ENCODE peak calls at places on chromosomes 4 and X, in ten cellular contexts. G, D, H, I, N, Q, B, U, T and C are unnamed samples.

GRCh38 chrX:46255066-46255465 is 290.2 kb downstream of the ZNF674 start:
- DNase-seq in G (no peak), D (no peak), H (no peak), I (no peak), N (no peak), Q (no peak), B (no peak), U (no peak), T (no peak), C (no peak)

GRCh38 chr4:84878090-84878489 is 88.4 kb downstream of the WDFY3 start:
- DNase-seq in G (no peak), D (no peak), H (peak; percentile 91), I (no peak), N (no peak), Q (no peak), B (no peak), U (peak; percentile 89), T (no peak), C (no peak)

GRCh38 chr4:3821580-3822229 is 55.5 kb downstream of the ADRA2C start:
- DNase-seq in G (peak; percentile 15), D (no peak), H (no peak), I (no peak), N (no peak), Q (no peak), B (no peak), U (no peak), T (no peak), C (no peak)

GRCh38 chr4:13313856-13314255 is 170.3 kb downstream of the RAB28 start:
- DNase-seq in G (no peak), D (no peak), H (no peak), I (no peak), N (no peak), Q (no peak), B (peak; percentile 75), U (no peak), T (no peak), C (no peak)

GRCh38 chr4:116489739-116490138 is 595.6 kb downstream of the TRAM1L1 start:
- DNase-seq in G (no peak), D (no peak), H (no peak), I (no peak), N (no peak), Q (no peak), B (no peak), U (no peak), T (no peak), C (no peak)

GRCh38 chrX:101176439-101176838 is 43.1 kb upstream of the DRP2 start:
- DNase-seq in G (no peak), D (no peak), H (no peak), I (no peak), N (no peak), Q (no peak), B (no peak), U (no peak), T (no peak), C (no peak)

GRCh38 chrX:16825306-16826035 is 39.2 kb downstream of the TXLNG start:
- DNase-seq in G (no peak), D (no peak), H (peak; percentile 91), I (no peak), N (no peak), Q (no peak), B (no peak), U (peak; percentile 42), T (no peak), C (no peak)

GRCh38 chr4:80199004-80199579 is 1.8 kb downstream of the PRDM8 start:
- DNase-seq in G (no peak), D (no peak), H (no peak), I (no peak), N (no peak), Q (no peak), B (no peak), U (no peak), T (no peak), C (no peak)

GRCh38 chr4:126969781-126970180 is 663.0 kb upstream of the INTU start:
- DNase-seq in G (no peak), D (no peak), H (no peak), I (no peak), N (no peak), Q (no peak), B (no peak), U (no peak), T (no peak), C (no peak)

GRCh38 chrX:17590892-17591740 is 146.2 kb upstream of the SCML1 start:
- DNase-seq in G (peak; percentile 44), D (peak; percentile 65), H (peak; percentile 0), I (peak; percentile 57), N (no peak), Q (peak; percentile 21), B (peak; percentile 65), U (peak; percentile 80), T (no peak), C (no peak)

GRCh38 chr4:118755438-118756226 is 70.4 kb downstream of the METTL14 start:
- DNase-seq in G (no peak), D (no peak), H (no peak), I (no peak), N (no peak), Q (no peak), B (no peak), U (no peak), T (no peak), C (no peak)

GRCh38 chr4:158171456-158171790 is 1.4 kb downstream of the GASK1B start:
- DNase-seq in G (no peak), D (no peak), H (no peak), I (no peak), N (no peak), Q (no peak), B (no peak), U (no peak), T (no peak), C (no peak)

GRCh38 chrX:94743478-94743877 is 1069.5 kb downstream of the FAM133A start:
- DNase-seq in G (no peak), D (no peak), H (no peak), I (no peak), N (no peak), Q (no peak), B (no peak), U (no peak), T (no peak), C (no peak)

GRCh38 chr4:166838975-166839614 is 395.2 kb downstream of the SPOCK3 start:
- DNase-seq in G (no peak), D (no peak), H (no peak), I (no peak), N (no peak), Q (no peak), B (no peak), U (no peak), T (no peak), C (no peak)

GRCh38 chr4:103496800-103497199 is 223.0 kb downstream of the TACR3 start:
- DNase-seq in G (no peak), D (no peak), H (no peak), I (no peak), N (no peak), Q (no peak), B (no peak), U (no peak), T (no peak), C (no peak)

GRCh38 chr4:76611611-76612010 is 176.6 kb downstream of the SHROOM3 start:
- DNase-seq in G (peak; percentile 43), D (no peak), H (no peak), I (no peak), N (no peak), Q (no peak), B (no peak), U (peak; percentile 68), T (no peak), C (no peak)

GRCh38 chr4:9762823-9763475 is 18.5 kb upstream of the DRD5 start:
- DNase-seq in G (peak; percentile 36), D (peak; percentile 46), H (peak; percentile 5), I (peak; percentile 38), N (no peak), Q (peak; percentile 7), B (peak; percentile 70), U (peak; percentile 55), T (no peak), C (no peak)

GRCh38 chr4:102180080-102180479 is 165.2 kb downstream of the SLC39A8 start:
- DNase-seq in G (no peak), D (no peak), H (peak; percentile 68), I (no peak), N (no peak), Q (no peak), B (no peak), U (no peak), T (no peak), C (no peak)

GRCh38 chr4:7192252-7193039 is at the start of gene SORCS2:
- DNase-seq in G (peak; percentile 70), D (peak; percentile 89), H (peak; percentile 17), I (no peak), N (no peak), Q (peak; percentile 59), B (peak; percentile 73), U (peak; percentile 39), T (no peak), C (no peak)

GRCh38 chr4:48546336-48546735 is 56.3 kb downstream of the ZAR1 start:
- DNase-seq in G (no peak), D (peak; percentile 7), H (peak; percentile 42), I (peak; percentile 38), N (no peak), Q (no peak), B (no peak), U (peak; percentile 52), T (no peak), C (no peak)

GRCh38 chr4:153788419-153789276 is at the start of gene SFRP2:
- DNase-seq in G (peak; percentile 24), D (no peak), H (no peak), I (no peak), N (no peak), Q (no peak), B (no peak), U (no peak), T (no peak), C (no peak)

GRCh38 chrX:46554942-46555341 is 9.7 kb upstream of the ZNF674 start:
- DNase-seq in G (no peak), D (no peak), H (peak; percentile 53), I (no peak), N (no peak), Q (no peak), B (no peak), U (peak; percentile 58), T (no peak), C (no peak)

GRCh38 chr4:101790521-101791188 is at the start of gene BANK1:
- DNase-seq in G (peak; percentile 50), D (no peak), H (peak; percentile 34), I (no peak), N (peak; percentile 20), Q (peak; percentile 6), B (peak; percentile 1), U (peak; percentile 2), T (no peak), C (no peak)

GRCh38 chr4:144709159-144709558 is 63.2 kb downstream of the HHIP start:
- DNase-seq in G (no peak), D (no peak), H (peak; percentile 68), I (peak; percentile 96), N (no peak), Q (no peak), B (no peak), U (peak; percentile 89), T (no peak), C (no peak)

GRCh38 chrX:101385026-101385684 is 836 bp downstream of the BTK start:
- DNase-seq in G (no peak), D (no peak), H (no peak), I (no peak), N (no peak), Q (no peak), B (no peak), U (no peak), T (no peak), C (no peak)

GRCh38 chr4:112953295-112953694 is 96.2 kb upstream of the ANK2 start:
- DNase-seq in G (no peak), D (no peak), H (no peak), I (no peak), N (no peak), Q (no peak), B (no peak), U (no peak), T (no peak), C (no peak)

GRCh38 chr4:88674989-88675388 is 22.6 kb downstream of the NAP1L5 start:
- DNase-seq in G (no peak), D (no peak), H (peak; percentile 41), I (no peak), N (no peak), Q (no peak), B (no peak), U (peak; percentile 83), T (no peak), C (no peak)

GRCh38 chr4:82431026-82431745 is 796 bp downstream of the ENOPH1 start:
- DNase-seq in G (no peak), D (peak; percentile 28), H (peak; percentile 26), I (no peak), N (peak; percentile 52), Q (peak; percentile 27), B (peak; percentile 54), U (peak; percentile 39), T (peak; percentile 76), C (no peak)